ENCODE peak calls at places on chromosomes 2 and 18, in ten cellular contexts. X is DMS153; A is stimulated activated CD8-positive, alpha-beta memory T cell treated with anti-CD3 and anti-CD28 coated beads, Interleukin-15, amount 100 ng/mL, for 24 hours; V is activated effector memory CD4-positive, alpha-beta T cell treated with Interleukin-2 at 50 U/mL for 16 hours; T is fibroblast of pulmonary artery; M is RCC 7860; S is amniotic epithelial cell; F is NCI-H2081; Q is NCI-H1048; U is effector memory CD8-positive, alpha-beta T cell. H is an unnamed sample.

GRCh38 chr2:10504994-10505820 is 57.1 kb upstream of the ODC1 start:
- DNase-seq in S (no peak), M (no peak), X (no peak), T (no peak), A (no peak), U (no peak), F (no peak), Q (no peak), V (no peak), H (no peak)

GRCh38 chr2:25690058-25690457 is 16.7 kb upstream of the DTNB start:
- DNase-seq in U (no peak), X (no peak), M (peak), Q (no peak), F (no peak), S (no peak), T (peak), A (no peak), V (no peak), H (no peak)

GRCh38 chr2:36650031-36650430 is 46.5 kb upstream of the VIT start:
- DNase-seq in M (peak), V (no peak), S (peak), X (peak), F (no peak), U (no peak), A (no peak), Q (no peak), T (peak), H (peak)

GRCh38 chr2:172300851-172301250 is 126.5 kb upstream of the ITGA6 start:
- DNase-seq in T (no peak), F (no peak), M (no peak), Q (no peak), S (no peak), X (no peak), A (no peak), V (no peak), U (no peak), H (no peak)

GRCh38 chr18:45667056-45667455 is 51.8 kb downstream of the SLC14A2 start:
- DNase-seq in S (no peak), F (no peak), V (no peak), X (no peak), U (no peak), T (no peak), A (no peak), Q (no peak), M (no peak), H (no peak)

GRCh38 chr2:217438821-217439220 is 564.0 kb downstream of the TNS1 start:
- DNase-seq in V (no peak), T (no peak), M (no peak), S (no peak), U (no peak), F (no peak), X (no peak), A (no peak), Q (no peak), H (no peak)

GRCh38 chr2:240775911-240776310 is 44.1 kb downstream of the KIF1A start:
- DNase-seq in A (no peak), U (no peak), X (no peak), F (no peak), V (no peak), M (no peak), T (peak), S (no peak), Q (no peak), H (no peak)

GRCh38 chr2:200786826-200787225 is 24.9 kb upstream of the BZW1 start:
- DNase-seq in A (no peak), X (no peak), F (no peak), S (peak), Q (no peak), V (no peak), T (peak), M (peak), U (no peak), H (peak)

GRCh38 chr2:109016376-109016775 is 27.4 kb upstream of the EDAR start:
- DNase-seq in T (no peak), A (no peak), S (no peak), X (no peak), V (no peak), Q (no peak), U (no peak), F (no peak), M (no peak), H (no peak)

H was measured in MG63.